ENCODE peak calls at places on chromosomes 2 and 18, in six cellular contexts. One of them, this sample, is unnamed. For H3K9me3, the result is how much of the 10 kb centered on the place peaks cover.

GRCh38 chr18:57668021-57668420 is 46.4 kb upstream of the NARS1 start:
- DNase-seq in neural progenitor cell: no peak
- DNase-seq in AG04450: no peak
- DNase-seq in CD8-positive, alpha-beta T cell: no peak
- DNase-seq in BE2C: no peak
- DNase-seq in left ventricle myocardium inferior: no peak
- DNase-seq in this sample: no peak

GRCh38 chr18:35241523-35241804 is 630 bp downstream of the ZNF397 start:
- DNase-seq in neural progenitor cell: no peak
- DNase-seq in AG04450: no peak
- DNase-seq in CD8-positive, alpha-beta T cell: no peak
- DNase-seq in BE2C: no peak
- DNase-seq in left ventricle myocardium inferior: no peak
- DNase-seq in this sample: no peak

GRCh38 chr18:22493940-22494339 is 76.2 kb upstream of the CTAGE1 start:
- DNase-seq in neural progenitor cell: no peak
- DNase-seq in AG04450: no peak
- DNase-seq in CD8-positive, alpha-beta T cell: no peak
- DNase-seq in BE2C: no peak
- DNase-seq in left ventricle myocardium inferior: no peak
- DNase-seq in this sample: no peak

GRCh38 chr2:24021122-24021998 is 11.5 kb downstream of the MFSD2B start:
- DNase-seq in neural progenitor cell: peak
- DNase-seq in AG04450: no peak
- DNase-seq in CD8-positive, alpha-beta T cell: no peak
- DNase-seq in BE2C: peak
- DNase-seq in left ventricle myocardium inferior: no peak
- DNase-seq in this sample: no peak

GRCh38 chr2:241724975-241725870 is 9.2 kb upstream of the D2HGDH start:
- DNase-seq in neural progenitor cell: no peak
- DNase-seq in AG04450: no peak
- DNase-seq in CD8-positive, alpha-beta T cell: no peak
- DNase-seq in BE2C: no peak
- DNase-seq in left ventricle myocardium inferior: no peak
- DNase-seq in this sample: no peak

GRCh38 chr2:150459281-150459680 is 28.2 kb downstream of the RND3 start:
- DNase-seq in neural progenitor cell: no peak
- DNase-seq in AG04450: no peak
- DNase-seq in CD8-positive, alpha-beta T cell: no peak
- DNase-seq in BE2C: no peak
- DNase-seq in left ventricle myocardium inferior: no peak
- DNase-seq in this sample: no peak

GRCh38 chr2:19321946-19322345 is 36.5 kb downstream of the OSR1 start:
- DNase-seq in neural progenitor cell: no peak
- DNase-seq in AG04450: no peak
- DNase-seq in CD8-positive, alpha-beta T cell: no peak
- DNase-seq in BE2C: no peak
- DNase-seq in left ventricle myocardium inferior: no peak
- DNase-seq in this sample: no peak

GRCh38 chr2:240662681-240663080 is 20.0 kb downstream of the AQP12B start:
- DNase-seq in neural progenitor cell: no peak
- DNase-seq in AG04450: no peak
- DNase-seq in CD8-positive, alpha-beta T cell: no peak
- DNase-seq in BE2C: no peak
- DNase-seq in left ventricle myocardium inferior: no peak
- DNase-seq in this sample: no peak

GRCh38 chr2:95354925-95355324 is 47.6 kb upstream of the FAHD2A start:
- DNase-seq in neural progenitor cell: no peak
- DNase-seq in AG04450: no peak
- DNase-seq in CD8-positive, alpha-beta T cell: no peak
- DNase-seq in BE2C: no peak
- DNase-seq in left ventricle myocardium inferior: no peak
- DNase-seq in this sample: no peak

GRCh38 chr2:69572640-69573039 is 70.9 kb downstream of the AAK1 start:
- DNase-seq in neural progenitor cell: no peak
- DNase-seq in AG04450: no peak
- DNase-seq in CD8-positive, alpha-beta T cell: no peak
- DNase-seq in BE2C: no peak
- DNase-seq in left ventricle myocardium inferior: no peak
- DNase-seq in this sample: no peak

GRCh38 chr18:9619545-9619944 is 5.2 kb upstream of the PPP4R1 start:
- DNase-seq in neural progenitor cell: no peak
- DNase-seq in AG04450: peak
- DNase-seq in CD8-positive, alpha-beta T cell: no peak
- DNase-seq in BE2C: no peak
- DNase-seq in left ventricle myocardium inferior: no peak
- DNase-seq in this sample: no peak

GRCh38 chr2:226977775-226978190 is 141.9 kb downstream of the RHBDD1 start:
- DNase-seq in neural progenitor cell: no peak
- DNase-seq in AG04450: peak
- DNase-seq in CD8-positive, alpha-beta T cell: no peak
- DNase-seq in BE2C: no peak
- DNase-seq in left ventricle myocardium inferior: no peak
- DNase-seq in this sample: no peak

GRCh38 chr2:52117299-52117698 is 1085.4 kb upstream of the NRXN1 start:
- DNase-seq in neural progenitor cell: no peak
- DNase-seq in AG04450: no peak
- DNase-seq in CD8-positive, alpha-beta T cell: no peak
- DNase-seq in BE2C: no peak
- DNase-seq in left ventricle myocardium inferior: no peak
- DNase-seq in this sample: no peak

GRCh38 chr2:52107124-52107523 is 1075.2 kb upstream of the NRXN1 start:
- DNase-seq in neural progenitor cell: no peak
- DNase-seq in AG04450: no peak
- DNase-seq in CD8-positive, alpha-beta T cell: no peak
- DNase-seq in BE2C: no peak
- DNase-seq in left ventricle myocardium inferior: no peak
- DNase-seq in this sample: no peak

GRCh38 chr2:52113338-52113737 is 1081.4 kb upstream of the NRXN1 start:
- DNase-seq in neural progenitor cell: no peak
- DNase-seq in AG04450: peak
- DNase-seq in CD8-positive, alpha-beta T cell: no peak
- DNase-seq in BE2C: no peak
- DNase-seq in left ventricle myocardium inferior: no peak
- DNase-seq in this sample: no peak

GRCh38 chr2:52115750-52116149 is 1083.8 kb upstream of the NRXN1 start:
- DNase-seq in neural progenitor cell: no peak
- DNase-seq in AG04450: no peak
- DNase-seq in CD8-positive, alpha-beta T cell: no peak
- DNase-seq in BE2C: peak
- DNase-seq in left ventricle myocardium inferior: no peak
- DNase-seq in this sample: no peak

GRCh38 chr2:52112141-52112540 is 1080.2 kb upstream of the NRXN1 start:
- DNase-seq in neural progenitor cell: no peak
- DNase-seq in AG04450: no peak
- DNase-seq in CD8-positive, alpha-beta T cell: no peak
- DNase-seq in BE2C: no peak
- DNase-seq in left ventricle myocardium inferior: no peak
- DNase-seq in this sample: no peak
- H3K9me3 ChIP-seq in neural progenitor cell: under half
- H3K9me3 ChIP-seq in AG04450: under half
- H3K9me3 ChIP-seq in CD8-positive, alpha-beta T cell: under half
- H3K9me3 ChIP-seq in BE2C: under half
- H3K9me3 ChIP-seq in left ventricle myocardium inferior: under half
- H3K9me3 ChIP-seq in this sample: under half

GRCh38 chr18:71541643-71542042 is 1002.5 kb downstream of the CBLN2 start:
- DNase-seq in neural progenitor cell: no peak
- DNase-seq in AG04450: no peak
- DNase-seq in CD8-positive, alpha-beta T cell: no peak
- DNase-seq in BE2C: no peak
- DNase-seq in left ventricle myocardium inferior: no peak
- DNase-seq in this sample: no peak
- H3K9me3 ChIP-seq in neural progenitor cell: under half
- H3K9me3 ChIP-seq in AG04450: under half
- H3K9me3 ChIP-seq in CD8-positive, alpha-beta T cell: under half
- H3K9me3 ChIP-seq in BE2C: under half
- H3K9me3 ChIP-seq in left ventricle myocardium inferior: under half
- H3K9me3 ChIP-seq in this sample: under half

DNA sequence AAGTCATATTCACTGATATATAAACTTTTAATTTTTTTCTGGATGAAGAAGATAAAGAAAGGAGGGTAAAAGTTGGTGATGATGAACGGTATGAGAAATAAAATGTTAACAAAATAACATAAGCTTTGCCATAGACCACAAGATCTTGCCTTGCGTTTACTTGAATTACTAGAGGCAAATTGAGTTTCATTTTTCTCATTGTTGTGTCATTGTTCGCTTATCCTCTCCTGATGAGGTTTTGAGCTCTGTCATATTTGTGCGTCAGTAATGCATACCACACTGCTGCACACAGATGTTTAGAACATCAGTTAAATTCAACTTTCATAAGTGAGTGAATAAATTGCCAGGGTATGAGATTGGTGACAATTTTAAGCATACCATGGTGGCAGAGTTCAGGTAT is 843.6 kb downstream of the SUCLG1 start:
- DNase-seq in neural progenitor cell: no peak
- DNase-seq in AG04450: no peak
- DNase-seq in CD8-positive, alpha-beta T cell: no peak
- DNase-seq in BE2C: no peak
- DNase-seq in left ventricle myocardium inferior: no peak
- DNase-seq in this sample: no peak
- H3K9me3 ChIP-seq in neural progenitor cell: under half
- H3K9me3 ChIP-seq in AG04450: under half
- H3K9me3 ChIP-seq in CD8-positive, alpha-beta T cell: under half
- H3K9me3 ChIP-seq in BE2C: under half
- H3K9me3 ChIP-seq in left ventricle myocardium inferior: under half
- H3K9me3 ChIP-seq in this sample: under half

DNA sequence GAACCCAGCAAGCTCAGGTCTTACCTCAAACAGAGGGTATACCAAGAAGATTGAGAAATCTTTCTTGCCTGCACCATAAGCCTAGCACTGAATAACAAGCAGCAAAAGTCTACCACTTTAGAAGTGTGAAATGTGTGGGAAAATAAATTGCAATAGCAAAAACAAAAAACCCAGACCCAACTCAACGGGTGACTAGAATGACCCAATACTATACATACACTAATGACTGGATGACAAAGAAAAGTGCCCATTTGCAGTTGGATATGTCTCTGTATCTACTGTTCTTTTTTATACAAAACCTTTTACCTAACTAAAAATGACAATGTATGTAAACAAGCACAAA is 950.6 kb downstream of the TRIB2 start:
- DNase-seq in neural progenitor cell: no peak
- DNase-seq in AG04450: no peak
- DNase-seq in CD8-positive, alpha-beta T cell: no peak
- DNase-seq in BE2C: no peak
- DNase-seq in left ventricle myocardium inferior: no peak
- DNase-seq in this sample: no peak
- H3K9me3 ChIP-seq in neural progenitor cell: under half
- H3K9me3 ChIP-seq in AG04450: under half
- H3K9me3 ChIP-seq in CD8-positive, alpha-beta T cell: under half
- H3K9me3 ChIP-seq in BE2C: under half
- H3K9me3 ChIP-seq in left ventricle myocardium inferior: under half
- H3K9me3 ChIP-seq in this sample: under half